ENCODE peak calls at places on chromosomes 2 and 18, in nine cellular contexts. W is foreskin fibroblast, S is GM10248, L is transverse colon, I is B cell, V is nephron progenitor cell, Y is dorsolateral prefrontal cortex, U is endothelial cell, M is ovary. P is an unnamed sample.

GRCh38 chr18:23710068-23710527 is 20.8 kb downstream of the LAMA3 start:
- DNase-seq in V (no peak), I (no peak), S (no peak), U (no peak), W (no peak), M (no peak), Y (no peak), L (no peak), P (no peak)

GRCh38 chr2:160534249-160534648 is 40.6 kb upstream of the RBMS1 start:
- DNase-seq in I (no peak), Y (no peak), L (no peak), S (no peak), U (no peak), M (no peak), V (no peak), W (no peak), P (no peak)

GRCh38 chr2:220935789-220936321 is 636.2 kb downstream of the EPHA4 start:
- DNase-seq in W (peak), I (no peak), S (no peak), V (no peak), L (no peak), U (no peak), Y (no peak), M (no peak), P (no peak)

GRCh38 chr2:201908901-201909300 is 102.6 kb downstream of the CDK15 start:
- DNase-seq in S (no peak), W (peak), L (no peak), I (no peak), V (no peak), Y (no peak), M (no peak), U (no peak), P (no peak)

GRCh38 chr2:216858312-216858711 is 1.6 kb downstream of the TNP1 start:
- DNase-seq in L (no peak), Y (no peak), M (no peak), U (no peak), S (no peak), W (peak), V (no peak), I (no peak), P (no peak)

GRCh38 chr2:172931923-172932520 is 143.6 kb upstream of the MAP3K20 start:
- DNase-seq in V (peak), I (peak), S (peak), Y (no peak), M (peak), U (peak), W (peak), L (peak), P (peak)

GRCh38 chr2:8574196-8575010 is 107.5 kb upstream of the ID2 start:
- DNase-seq in W (no peak), U (no peak), Y (no peak), M (peak), S (peak), I (no peak), V (no peak), L (no peak), P (no peak)

GRCh38 chr2:130834091-130834922 is 2.4 kb upstream of the ARHGEF4 start:
- DNase-seq in S (no peak), Y (no peak), I (no peak), W (no peak), M (no peak), U (no peak), V (no peak), L (no peak), P (no peak)

GRCh38 chr2:15241208-15241607 is 319.9 kb downstream of the NBAS start:
- DNase-seq in L (no peak), I (no peak), S (no peak), M (no peak), Y (no peak), W (no peak), V (no peak), U (no peak), P (no peak)

GRCh38 chr2:62705859-62706720 is 577 bp downstream of the EHBP1 start:
- DNase-seq in W (peak), I (no peak), V (peak), M (peak), Y (peak), U (peak), L (peak), S (no peak), P (peak)

GRCh38 chr2:7073901-7074300 is 156.7 kb downstream of the RNF144A start:
- DNase-seq in Y (no peak), U (no peak), S (no peak), V (no peak), W (no peak), L (no peak), I (no peak), M (no peak), P (no peak)

GRCh38 chr2:88967844-88968243 is 276.4 kb downstream of the RPIA start:
- DNase-seq in L (no peak), S (no peak), U (no peak), Y (no peak), W (no peak), V (no peak), M (no peak), I (no peak), P (no peak)

GRCh38 chr2:156300337-156300736 is 32.2 kb downstream of the NR4A2 start:
- DNase-seq in U (no peak), V (no peak), L (no peak), W (no peak), I (no peak), S (no peak), M (no peak), Y (no peak), P (no peak)

GRCh38 chr2:59301466-59302402 is 1060.6 kb upstream of the FANCL start:
- DNase-seq in W (peak), S (peak), I (peak), M (peak), Y (no peak), L (peak), U (peak), V (peak), P (peak)
- TF ChIP-seq CTCF in W (peak), S (peak), I (peak), M (no peak), Y (peak), L (peak), U (peak), V (peak), P (peak)

GRCh38 chr2:196758474-196759377 is 40.8 kb downstream of the GTF3C3 start:
- DNase-seq in V (no peak), I (no peak), L (no peak), S (no peak), M (no peak), W (peak), Y (no peak), U (no peak), P (no peak)
- TF ChIP-seq CTCF in V (no peak), I (peak), L (peak), S (peak), M (no peak), W (peak), Y (peak), U (peak), P (peak)

DNA sequence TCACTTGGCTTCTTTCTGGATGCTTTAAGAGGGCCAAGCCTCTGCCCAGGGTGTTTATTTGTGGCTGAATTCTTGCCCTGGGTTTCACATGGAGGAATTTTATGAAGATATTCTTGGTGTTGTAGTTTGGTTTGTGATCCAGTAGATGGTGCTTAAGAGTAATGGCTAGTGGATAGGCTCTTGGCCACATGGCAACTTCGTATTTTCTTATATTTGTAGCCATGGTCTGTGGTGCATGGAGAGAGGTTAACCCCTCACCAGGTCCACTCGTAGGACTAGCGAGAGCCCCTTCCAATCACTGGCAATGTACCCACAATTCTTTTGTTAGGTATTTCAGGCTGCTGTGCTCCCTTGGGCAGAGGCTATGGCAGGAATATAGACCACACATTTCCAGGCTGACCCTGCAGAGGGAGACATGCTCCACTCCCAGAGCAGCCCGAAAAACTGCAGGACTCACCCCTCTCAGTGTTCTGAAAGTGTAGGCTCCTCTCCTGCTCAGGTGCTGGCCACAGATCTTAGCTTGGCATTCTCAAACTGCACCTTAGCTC is 582.1 kb upstream of the SETBP1 start:
- DNase-seq in I (peak), W (peak), L (peak), S (no peak), Y (no peak), M (no peak), U (peak), V (no peak), P (no peak)
- TF ChIP-seq CTCF in I (no peak), W (peak), L (peak), S (no peak), Y (no peak), M (no peak), U (peak), V (no peak), P (peak)

DNA sequence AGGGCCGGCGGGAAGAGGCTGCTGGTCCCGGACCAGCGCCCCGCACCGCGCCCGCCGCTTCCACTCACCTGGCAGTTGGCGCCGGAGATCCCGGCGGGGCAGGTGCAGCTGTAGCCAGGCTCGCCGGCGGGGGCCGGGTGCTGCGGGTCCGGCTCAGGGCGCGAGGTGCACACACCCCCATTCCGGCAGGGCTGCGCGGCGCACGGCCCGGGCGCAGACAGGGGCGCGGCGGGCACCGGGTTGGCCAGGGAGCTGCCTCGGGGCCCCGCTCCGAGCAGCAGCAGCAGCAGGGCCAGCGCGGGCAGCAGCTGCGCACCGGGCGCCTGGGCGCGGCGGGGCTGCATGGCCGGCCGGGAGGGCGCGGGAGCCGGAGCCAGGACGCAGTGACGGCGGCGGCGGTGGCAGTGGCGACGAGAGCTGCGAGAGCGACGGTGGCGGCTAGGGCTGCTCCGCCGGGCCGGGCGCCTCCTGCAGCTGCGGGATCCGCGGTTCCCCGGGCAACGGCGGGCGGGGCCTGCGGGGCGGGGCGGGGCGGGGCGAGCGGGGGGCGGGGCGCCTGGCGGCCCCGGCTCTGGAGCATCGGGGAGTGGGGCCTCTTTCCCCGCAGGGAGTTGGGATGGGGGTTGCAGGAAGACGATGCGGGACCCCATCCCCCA is at the start of gene DNER:
- DNase-seq in L (peak), M (peak), U (peak), V (peak), I (peak), Y (peak), S (peak), W (peak), P (peak)
- TF ChIP-seq CTCF in L (no peak), M (no peak), U (no peak), V (no peak), I (no peak), Y (no peak), S (no peak), W (no peak), P (no peak)

GRCh38 chr2:141399270-141399669 is 731.5 kb downstream of the LRP1B start:
- DNase-seq in L (no peak), V (peak), M (no peak), Y (no peak), U (peak), S (no peak), I (no peak), W (peak), P (no peak)
- TF ChIP-seq CTCF in L (no peak), V (peak), M (no peak), Y (no peak), U (peak), S (no peak), I (no peak), W (peak), P (peak)

DNA sequence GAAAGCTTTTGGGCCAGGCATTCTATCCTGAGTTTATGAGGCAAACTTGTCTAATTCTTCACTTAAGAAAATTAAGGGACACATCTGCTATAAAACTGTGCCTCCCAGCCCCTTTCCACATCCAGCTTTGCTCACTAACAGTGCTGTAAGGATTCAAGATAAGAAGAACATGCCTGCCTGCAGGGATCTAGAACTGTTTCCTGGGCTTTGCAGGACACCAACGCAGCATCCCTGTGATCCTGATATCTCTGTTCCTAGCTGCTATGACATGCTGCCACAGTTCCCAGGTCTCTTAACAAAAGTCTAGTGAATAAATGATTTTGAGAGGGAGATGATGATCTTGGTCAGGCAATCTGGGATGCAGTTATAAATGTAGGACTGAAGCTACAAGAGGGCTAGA is 12.4 kb downstream of the B4GALT6 start:
- DNase-seq in Y (no peak), V (no peak), S (no peak), M (no peak), L (no peak), W (no peak), U (no peak), I (no peak), P (no peak)
- TF ChIP-seq CTCF in Y (no peak), V (no peak), S (no peak), M (no peak), L (no peak), W (no peak), U (no peak), I (no peak), P (no peak)

DNA sequence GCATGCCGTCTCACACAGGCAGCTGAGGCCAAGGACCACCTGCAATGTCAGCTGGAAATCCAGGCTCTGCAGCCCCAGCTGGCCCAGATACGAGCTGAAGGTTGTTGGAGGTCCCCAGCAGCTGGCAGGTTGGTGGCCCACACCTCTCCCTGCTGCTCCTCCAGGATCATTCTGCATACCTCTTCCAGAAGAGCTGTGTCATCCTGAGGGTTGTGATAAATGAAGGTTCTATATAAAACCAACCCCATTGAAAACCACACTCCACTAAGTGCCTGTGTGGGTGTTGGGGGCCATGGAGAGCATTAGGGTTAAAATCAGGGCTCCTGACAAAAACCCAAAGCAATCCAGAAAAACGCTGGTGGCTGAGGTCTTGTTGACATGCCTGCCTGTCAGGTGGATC is 50.4 kb downstream of the C1QL2 start:
- DNase-seq in I (no peak), S (no peak), W (no peak), M (no peak), V (no peak), Y (no peak), U (no peak), L (no peak), P (no peak)
- TF ChIP-seq CTCF in I (no peak), S (no peak), W (no peak), M (no peak), V (no peak), Y (no peak), U (no peak), L (no peak), P (no peak)

DNA sequence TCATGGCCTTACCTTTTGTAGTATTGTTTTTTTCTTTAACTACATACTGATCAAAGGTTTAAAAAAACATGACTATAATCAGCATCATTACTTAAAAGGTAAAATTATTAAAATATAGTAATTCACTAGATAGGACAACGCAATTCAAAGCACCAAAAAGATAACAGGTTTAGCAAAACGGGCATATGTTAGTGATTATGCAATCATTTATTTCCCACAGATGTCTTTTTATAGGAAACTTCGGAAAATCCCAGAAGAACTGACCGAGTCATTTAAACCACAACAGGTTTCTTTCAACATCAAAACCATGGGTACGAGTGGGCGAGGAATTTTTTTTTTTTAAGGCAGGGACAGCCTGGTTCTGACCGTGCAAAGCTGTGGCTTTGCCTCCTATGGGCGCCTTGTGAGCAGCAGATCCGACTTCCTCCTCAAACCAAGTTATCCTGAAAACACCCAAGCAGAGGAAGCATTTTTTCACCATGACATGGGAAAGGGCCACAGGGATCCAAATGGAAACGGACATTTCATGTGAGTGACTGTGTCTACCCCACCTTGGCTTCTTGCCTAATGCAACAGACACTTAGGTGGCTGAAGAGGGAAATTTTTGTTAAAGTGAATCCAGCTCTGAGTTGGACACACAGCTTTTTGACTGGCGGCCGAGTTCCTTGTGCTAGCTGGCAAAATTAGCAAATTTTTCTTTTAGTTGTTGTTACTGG is 487.2 kb upstream of the ZEB2 start:
- DNase-seq in S (no peak), M (no peak), L (no peak), W (peak), Y (no peak), V (no peak), I (no peak), U (no peak), P (no peak)
- TF ChIP-seq CTCF in S (no peak), M (no peak), L (no peak), W (no peak), Y (no peak), V (no peak), I (no peak), U (no peak), P (no peak)

DNA sequence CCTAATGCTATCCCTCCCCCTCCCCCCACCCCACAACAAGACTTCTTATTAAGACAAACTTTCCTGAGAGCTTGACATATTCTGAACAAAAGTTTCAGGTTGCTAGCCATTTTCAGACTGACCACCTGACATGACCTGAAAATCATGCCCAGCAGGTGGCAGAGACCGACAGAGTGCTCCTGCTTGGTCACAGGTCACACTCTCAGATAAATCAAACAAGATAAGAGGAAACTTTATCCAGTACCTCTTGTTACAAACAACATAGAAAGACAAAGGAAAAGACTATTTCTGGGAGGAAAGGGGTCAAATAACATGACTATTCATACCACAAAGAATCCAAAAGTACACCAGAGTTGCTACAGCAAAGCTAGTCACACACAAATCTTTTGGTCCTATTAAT is 107.4 kb downstream of the TMEM200C start:
- DNase-seq in L (no peak), V (peak), M (no peak), W (no peak), U (no peak), S (no peak), I (no peak), Y (no peak), P (no peak)
- TF ChIP-seq CTCF in L (no peak), V (no peak), M (no peak), W (no peak), U (no peak), S (no peak), I (no peak), Y (no peak), P (peak)

GRCh38 chr2:196241175-196241574 is 69.8 kb upstream of the STK17B start:
- DNase-seq in Y (no peak), W (no peak), V (no peak), S (no peak), L (peak), M (no peak), U (no peak), I (no peak), P (no peak)
- TF ChIP-seq CTCF in Y (no peak), W (no peak), V (no peak), S (peak), L (no peak), M (no peak), U (no peak), I (no peak), P (no peak)

P was measured in progenitor cell of endocrine pancreas.